ENCODE peak calls at places on chromosomes 16 and 17, in seven cellular contexts. One of them, this sample, is unnamed.

GRCh38 chr16:14306485-14307058 is 235.5 kb downstream of the MRTFB start:
- DNase-seq in Calu3: no peak
- DNase-seq in HL-60: no peak
- DNase-seq in neural crest cell: no peak
- DNase-seq in brain microvascular endothelial cell: no peak
- DNase-seq in ovary: no peak
- DNase-seq in kidney epithelial cell: no peak
- DNase-seq in this sample: no peak

GRCh38 chr17:7440113-7440822 is 956 bp downstream of the FGF11 start:
- DNase-seq in Calu3: peak
- DNase-seq in HL-60: peak
- DNase-seq in neural crest cell: peak
- DNase-seq in brain microvascular endothelial cell: no peak
- DNase-seq in ovary: peak
- DNase-seq in kidney epithelial cell: no peak
- DNase-seq in this sample: peak

GRCh38 chr16:35753559-35754390 is 2294.4 kb downstream of the TP53TG3F start:
- DNase-seq in Calu3: no peak
- DNase-seq in HL-60: no peak
- DNase-seq in neural crest cell: no peak
- DNase-seq in brain microvascular endothelial cell: no peak
- DNase-seq in ovary: no peak
- DNase-seq in kidney epithelial cell: no peak
- DNase-seq in this sample: no peak

GRCh38 chr16:31427441-31428276 is 501 bp downstream of the COX6A2 start:
- DNase-seq in Calu3: peak
- DNase-seq in HL-60: no peak
- DNase-seq in neural crest cell: no peak
- DNase-seq in brain microvascular endothelial cell: no peak
- DNase-seq in ovary: peak
- DNase-seq in kidney epithelial cell: no peak
- DNase-seq in this sample: no peak

GRCh38 chr17:1000597-1001490 is 3.9 kb downstream of the TIMM22 start:
- DNase-seq in Calu3: no peak
- DNase-seq in HL-60: no peak
- DNase-seq in neural crest cell: no peak
- DNase-seq in brain microvascular endothelial cell: peak
- DNase-seq in ovary: no peak
- DNase-seq in kidney epithelial cell: no peak
- DNase-seq in this sample: no peak

GRCh38 chr16:86565644-86566511 is 751 bp upstream of the FOXC2 start:
- DNase-seq in Calu3: no peak
- DNase-seq in HL-60: no peak
- DNase-seq in neural crest cell: no peak
- DNase-seq in brain microvascular endothelial cell: no peak
- DNase-seq in ovary: no peak
- DNase-seq in kidney epithelial cell: no peak
- DNase-seq in this sample: no peak

GRCh38 chr16:57786632-57787518 is 15.4 kb downstream of the KIFC3 start:
- DNase-seq in Calu3: no peak
- DNase-seq in HL-60: no peak
- DNase-seq in neural crest cell: no peak
- DNase-seq in brain microvascular endothelial cell: no peak
- DNase-seq in ovary: peak
- DNase-seq in kidney epithelial cell: no peak
- DNase-seq in this sample: no peak

GRCh38 chr17:30831257-30831656 is 509 bp upstream of the ATAD5 start:
- DNase-seq in Calu3: no peak
- DNase-seq in HL-60: no peak
- DNase-seq in neural crest cell: no peak
- DNase-seq in brain microvascular endothelial cell: no peak
- DNase-seq in ovary: no peak
- DNase-seq in kidney epithelial cell: no peak
- DNase-seq in this sample: peak

GRCh38 chr16:87332150-87332549 is 15.0 kb upstream of the C16orf95 start:
- DNase-seq in Calu3: peak
- DNase-seq in HL-60: no peak
- DNase-seq in neural crest cell: no peak
- DNase-seq in brain microvascular endothelial cell: peak
- DNase-seq in ovary: no peak
- DNase-seq in kidney epithelial cell: no peak
- DNase-seq in this sample: no peak

GRCh38 chr17:75909812-75910274 is 5.2 kb upstream of the MRPL38 start:
- DNase-seq in Calu3: no peak
- DNase-seq in HL-60: no peak
- DNase-seq in neural crest cell: no peak
- DNase-seq in brain microvascular endothelial cell: no peak
- DNase-seq in ovary: peak
- DNase-seq in kidney epithelial cell: no peak
- DNase-seq in this sample: no peak

GRCh38 chr17:73346763-73347162 is 35.0 kb upstream of the CDC42EP4 start:
- DNase-seq in Calu3: no peak
- DNase-seq in HL-60: no peak
- DNase-seq in neural crest cell: no peak
- DNase-seq in brain microvascular endothelial cell: no peak
- DNase-seq in ovary: no peak
- DNase-seq in kidney epithelial cell: no peak
- DNase-seq in this sample: no peak
- TF ChIP-seq CTCF in Calu3: no peak
- TF ChIP-seq CTCF in HL-60: no peak
- TF ChIP-seq CTCF in neural crest cell: no peak
- TF ChIP-seq CTCF in brain microvascular endothelial cell: no peak
- TF ChIP-seq CTCF in ovary: no peak
- TF ChIP-seq CTCF in kidney epithelial cell: no peak
- TF ChIP-seq CTCF in this sample: no peak

GRCh38 chr16:8936421-8936820 is 27.3 kb downstream of the USP7 start:
- DNase-seq in Calu3: peak
- DNase-seq in HL-60: no peak
- DNase-seq in neural crest cell: no peak
- DNase-seq in brain microvascular endothelial cell: peak
- DNase-seq in ovary: no peak
- DNase-seq in kidney epithelial cell: peak
- DNase-seq in this sample: peak
- TF ChIP-seq CTCF in Calu3: peak
- TF ChIP-seq CTCF in HL-60: peak
- TF ChIP-seq CTCF in neural crest cell: peak
- TF ChIP-seq CTCF in brain microvascular endothelial cell: peak
- TF ChIP-seq CTCF in ovary: no peak
- TF ChIP-seq CTCF in kidney epithelial cell: peak
- TF ChIP-seq CTCF in this sample: peak

GRCh38 chr16:85262558-85263196 is 150.4 kb upstream of the CIBAR2 start:
- DNase-seq in Calu3: no peak
- DNase-seq in HL-60: no peak
- DNase-seq in neural crest cell: no peak
- DNase-seq in brain microvascular endothelial cell: no peak
- DNase-seq in ovary: no peak
- DNase-seq in kidney epithelial cell: no peak
- DNase-seq in this sample: peak

GRCh38 chr16:85265161-85265784 is 153.0 kb upstream of the CIBAR2 start:
- DNase-seq in Calu3: no peak
- DNase-seq in HL-60: no peak
- DNase-seq in neural crest cell: no peak
- DNase-seq in brain microvascular endothelial cell: no peak
- DNase-seq in ovary: no peak
- DNase-seq in kidney epithelial cell: no peak
- DNase-seq in this sample: no peak

GRCh38 chr16:85265789-85266188 is 153.5 kb upstream of the CIBAR2 start:
- DNase-seq in Calu3: no peak
- DNase-seq in HL-60: no peak
- DNase-seq in neural crest cell: no peak
- DNase-seq in brain microvascular endothelial cell: no peak
- DNase-seq in ovary: no peak
- DNase-seq in kidney epithelial cell: no peak
- DNase-seq in this sample: no peak

GRCh38 chr16:85263214-85263613 is 150.9 kb upstream of the CIBAR2 start:
- DNase-seq in Calu3: no peak
- DNase-seq in HL-60: no peak
- DNase-seq in neural crest cell: no peak
- DNase-seq in brain microvascular endothelial cell: no peak
- DNase-seq in ovary: no peak
- DNase-seq in kidney epithelial cell: no peak
- DNase-seq in this sample: no peak

DNA sequence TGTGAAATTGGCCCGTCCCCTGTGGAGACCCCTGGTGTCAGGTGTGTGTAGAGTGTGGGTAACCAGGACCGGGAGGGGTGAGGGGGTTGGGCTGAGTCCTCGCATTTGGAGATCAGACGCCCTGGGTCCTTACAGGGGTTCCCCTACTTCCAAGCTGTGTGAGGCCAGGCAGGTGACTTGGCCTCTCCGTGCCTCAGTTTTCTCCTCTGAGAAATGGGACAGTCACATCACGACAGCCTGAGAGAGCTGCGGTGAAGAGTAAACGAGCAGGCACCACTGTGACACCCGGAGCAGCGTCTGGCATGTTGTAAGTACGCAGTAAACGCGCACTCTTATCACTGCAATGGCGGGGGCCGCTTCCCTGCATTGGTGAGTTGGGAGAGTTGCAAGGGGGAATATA is 152.5 kb upstream of the CIBAR2 start:
- DNase-seq in Calu3: no peak
- DNase-seq in HL-60: no peak
- DNase-seq in neural crest cell: no peak
- DNase-seq in brain microvascular endothelial cell: no peak
- DNase-seq in ovary: no peak
- DNase-seq in kidney epithelial cell: no peak
- DNase-seq in this sample: no peak
- TF ChIP-seq CTCF in Calu3: no peak
- TF ChIP-seq CTCF in HL-60: no peak
- TF ChIP-seq CTCF in neural crest cell: no peak
- TF ChIP-seq CTCF in brain microvascular endothelial cell: no peak
- TF ChIP-seq CTCF in ovary: no peak
- TF ChIP-seq CTCF in kidney epithelial cell: no peak
- TF ChIP-seq CTCF in this sample: no peak

GRCh38 chr17:55533611-55534010 is 22.4 kb upstream of the SMIM36 start:
- DNase-seq in Calu3: no peak
- DNase-seq in HL-60: no peak
- DNase-seq in neural crest cell: no peak
- DNase-seq in brain microvascular endothelial cell: no peak
- DNase-seq in ovary: no peak
- DNase-seq in kidney epithelial cell: no peak
- DNase-seq in this sample: no peak
- TF ChIP-seq CTCF in Calu3: no peak
- TF ChIP-seq CTCF in HL-60: no peak
- TF ChIP-seq CTCF in neural crest cell: no peak
- TF ChIP-seq CTCF in brain microvascular endothelial cell: no peak
- TF ChIP-seq CTCF in ovary: no peak
- TF ChIP-seq CTCF in kidney epithelial cell: no peak
- TF ChIP-seq CTCF in this sample: no peak

GRCh38 chr17:81693491-81694360 is 9.4 kb upstream of the MRPL12 start:
- DNase-seq in Calu3: no peak
- DNase-seq in HL-60: no peak
- DNase-seq in neural crest cell: no peak
- DNase-seq in brain microvascular endothelial cell: no peak
- DNase-seq in ovary: no peak
- DNase-seq in kidney epithelial cell: no peak
- DNase-seq in this sample: no peak
- TF ChIP-seq CTCF in Calu3: no peak
- TF ChIP-seq CTCF in HL-60: no peak
- TF ChIP-seq CTCF in neural crest cell: no peak
- TF ChIP-seq CTCF in brain microvascular endothelial cell: peak
- TF ChIP-seq CTCF in ovary: no peak
- TF ChIP-seq CTCF in kidney epithelial cell: no peak
- TF ChIP-seq CTCF in this sample: no peak

GRCh38 chr16:75433732-75434413 is 570 bp upstream of the CFDP1 start:
- DNase-seq in Calu3: peak
- DNase-seq in HL-60: peak
- DNase-seq in neural crest cell: peak
- DNase-seq in brain microvascular endothelial cell: peak
- DNase-seq in ovary: peak
- DNase-seq in kidney epithelial cell: peak
- DNase-seq in this sample: peak

GRCh38 chr16:75429621-75430403 is 3.5 kb downstream of the CFDP1 start:
- DNase-seq in Calu3: no peak
- DNase-seq in HL-60: no peak
- DNase-seq in neural crest cell: no peak
- DNase-seq in brain microvascular endothelial cell: no peak
- DNase-seq in ovary: no peak
- DNase-seq in kidney epithelial cell: no peak
- DNase-seq in this sample: no peak

DNA sequence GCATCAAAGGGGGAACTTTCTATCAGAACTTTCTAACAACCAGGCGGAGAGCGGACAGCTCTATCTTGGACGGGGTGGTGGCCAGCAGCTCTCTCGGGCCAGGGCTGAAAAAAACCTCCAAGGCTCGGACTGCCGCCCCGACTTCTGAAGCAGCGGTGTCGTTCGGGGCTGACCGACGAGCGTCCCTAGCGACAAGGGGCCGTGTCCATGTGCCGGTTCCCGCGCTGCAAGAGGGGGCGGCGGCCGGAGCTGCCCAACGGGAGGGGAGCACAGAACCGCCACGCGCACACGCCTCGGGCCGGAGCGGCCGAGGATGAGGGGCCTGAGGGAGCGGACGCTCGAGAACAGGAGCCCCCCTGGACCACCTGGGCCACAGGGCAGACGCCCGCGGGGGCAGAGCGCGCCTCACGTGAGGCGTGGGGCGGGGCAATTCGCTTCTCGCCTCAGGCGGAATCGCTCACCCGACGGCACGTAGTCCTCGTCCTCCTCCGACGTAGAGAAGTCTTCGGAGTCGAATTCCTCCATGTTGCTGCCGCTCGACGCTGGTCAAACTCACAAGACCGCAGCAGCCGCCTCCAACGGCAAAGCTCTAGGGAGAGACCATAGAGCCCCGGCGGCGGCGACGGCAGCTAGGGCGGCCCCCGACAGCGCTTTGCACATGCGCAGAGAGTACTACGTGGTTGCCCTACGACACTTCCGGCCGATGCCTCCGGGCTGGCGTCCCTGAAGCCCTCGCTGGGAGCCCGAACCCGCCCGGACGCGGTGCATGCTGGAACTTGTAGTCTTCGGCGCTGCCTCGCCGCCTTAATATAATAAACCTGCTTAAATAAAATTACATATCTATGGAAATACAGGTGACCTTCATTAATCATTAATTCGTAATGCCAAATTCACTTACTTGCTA is at the start of gene CFDP1:
- DNase-seq in Calu3: peak
- DNase-seq in HL-60: peak
- DNase-seq in neural crest cell: peak
- DNase-seq in brain microvascular endothelial cell: peak
- DNase-seq in ovary: peak
- DNase-seq in kidney epithelial cell: peak
- DNase-seq in this sample: peak
- TF ChIP-seq CTCF in Calu3: no peak
- TF ChIP-seq CTCF in HL-60: no peak
- TF ChIP-seq CTCF in neural crest cell: no peak
- TF ChIP-seq CTCF in brain microvascular endothelial cell: no peak
- TF ChIP-seq CTCF in ovary: no peak
- TF ChIP-seq CTCF in kidney epithelial cell: no peak
- TF ChIP-seq CTCF in this sample: no peak

GRCh38 chr16:68972720-68973119 is 129.4 kb downstream of the TANGO6 start:
- DNase-seq in Calu3: peak
- DNase-seq in HL-60: no peak
- DNase-seq in neural crest cell: peak
- DNase-seq in brain microvascular endothelial cell: peak
- DNase-seq in ovary: no peak
- DNase-seq in kidney epithelial cell: peak
- DNase-seq in this sample: peak
- TF ChIP-seq CTCF in Calu3: no peak
- TF ChIP-seq CTCF in HL-60: no peak
- TF ChIP-seq CTCF in neural crest cell: peak
- TF ChIP-seq CTCF in brain microvascular endothelial cell: peak
- TF ChIP-seq CTCF in ovary: no peak
- TF ChIP-seq CTCF in kidney epithelial cell: peak
- TF ChIP-seq CTCF in this sample: peak